ENCODE peak calls at places on chromosomes 6 and 20, in four cellular contexts. X is spleen, A is colonic mucosa, E is ovary. H is an unnamed sample.

GRCh38 chr20:19903168-19903676 is 113.9 kb upstream of the NAA20 start:
- DNase-seq in A (peak; percentile 59), X (no peak), E (peak; percentile 32), H (peak; percentile 40)

GRCh38 chr6:753486-753885 is 60.5 kb upstream of the EXOC2 start:
- DNase-seq in X (no peak), A (no peak), E (no peak), H (no peak)

GRCh38 chr6:145887969-145888368 is 73.4 kb upstream of the FBXO30 start:
- DNase-seq in E (no peak), X (no peak), A (no peak), H (no peak)

GRCh38 chr6:132961122-132961521 is 146.8 kb downstream of the RPS12 start:
- DNase-seq in X (no peak), E (no peak), A (no peak), H (no peak)

GRCh38 chr6:121884621-121885020 is 449.2 kb downstream of the GJA1 start:
- DNase-seq in E (no peak), A (no peak), X (no peak), H (no peak)

GRCh38 chr20:59820204-59821041 is 113.0 kb downstream of the SYCP2 start:
- DNase-seq in A (peak; percentile 19), X (peak; percentile 34), E (peak; percentile 21), H (peak; percentile 16)

GRCh38 chr6:158552796-158553138 is 7.1 kb upstream of the TMEM181 start:
- DNase-seq in X (peak; percentile 36), A (no peak), E (no peak), H (peak; percentile 16)

GRCh38 chr6:111958534-111958933 is 85.3 kb upstream of the FYN start:
- DNase-seq in X (no peak), E (no peak), A (no peak), H (no peak)

GRCh38 chr6:36874016-36874442 is 574 bp downstream of the PPIL1 start:
- DNase-seq in X (no peak), A (peak; percentile 46), E (no peak), H (no peak)

GRCh38 chr20:12166053-12166717 is 248.5 kb downstream of the BTBD3 start:
- DNase-seq in E (peak; percentile 7), A (peak; percentile 33), X (no peak), H (peak; percentile 73)

GRCh38 chr20:31605902-31606677 is 1.0 kb downstream of the ID1 start:
- DNase-seq in X (peak; percentile 83), E (peak; percentile 32), A (peak; percentile 54), H (no peak)

GRCh38 chr6:105900120-105900937 is 185.8 kb upstream of the PRDM1 start:
- DNase-seq in A (no peak), X (no peak), E (no peak), H (no peak)

GRCh38 chr6:132708002-132708401 is 5.9 kb downstream of the VNN1 start:
- DNase-seq in X (no peak), E (no peak), A (no peak), H (no peak)

GRCh38 chr6:53042112-53042511 is 23.1 kb upstream of the FBXO9 start:
- DNase-seq in E (no peak), A (no peak), X (no peak), H (no peak)

GRCh38 chr20:62485062-62485700 is 9.4 kb upstream of the GATA5 start:
- DNase-seq in A (no peak), E (peak; percentile 31), X (no peak), H (peak; percentile 71)

GRCh38 chr6:64696053-64696452 is 1011.0 kb downstream of the EYS start:
- DNase-seq in A (no peak), E (no peak), X (no peak), H (no peak)

GRCh38 chr6:53929340-53930120 is 134.7 kb downstream of the LRRC1 start:
- DNase-seq in E (no peak), X (no peak), A (no peak), H (no peak)

GRCh38 chr6:166440729-166441128 is 58.0 kb upstream of the MPC1 start:
- DNase-seq in E (no peak), A (no peak), X (no peak), H (no peak)

GRCh38 chr6:167796668-167797031 is 30.1 kb upstream of the AFDN start:
- DNase-seq in A (peak; percentile 71), E (no peak), X (peak; percentile 75), H (peak; percentile 25)

GRCh38 chr6:158926429-158926828 is 73.6 kb downstream of the RSPH3 start:
- DNase-seq in X (no peak), A (no peak), E (no peak), H (no peak)

GRCh38 chr6:105179244-105180065 is at the start of gene POPDC3:
- DNase-seq in A (no peak), X (no peak), E (no peak), H (peak; percentile 29)

GRCh38 chr6:116764961-116765841 is at the start of gene FAM162B:
- DNase-seq in A (peak; percentile 28), E (peak; percentile 23), X (no peak), H (peak; percentile 50)

GRCh38 chr6:14861491-14861943 is 384.4 kb upstream of the JARID2 start:
- DNase-seq in X (no peak), E (no peak), A (no peak), H (no peak)

GRCh38 chr6:17968081-17968518 is 19.3 kb downstream of the KIF13A start:
- DNase-seq in A (no peak), X (no peak), E (no peak), H (no peak)

DNA sequence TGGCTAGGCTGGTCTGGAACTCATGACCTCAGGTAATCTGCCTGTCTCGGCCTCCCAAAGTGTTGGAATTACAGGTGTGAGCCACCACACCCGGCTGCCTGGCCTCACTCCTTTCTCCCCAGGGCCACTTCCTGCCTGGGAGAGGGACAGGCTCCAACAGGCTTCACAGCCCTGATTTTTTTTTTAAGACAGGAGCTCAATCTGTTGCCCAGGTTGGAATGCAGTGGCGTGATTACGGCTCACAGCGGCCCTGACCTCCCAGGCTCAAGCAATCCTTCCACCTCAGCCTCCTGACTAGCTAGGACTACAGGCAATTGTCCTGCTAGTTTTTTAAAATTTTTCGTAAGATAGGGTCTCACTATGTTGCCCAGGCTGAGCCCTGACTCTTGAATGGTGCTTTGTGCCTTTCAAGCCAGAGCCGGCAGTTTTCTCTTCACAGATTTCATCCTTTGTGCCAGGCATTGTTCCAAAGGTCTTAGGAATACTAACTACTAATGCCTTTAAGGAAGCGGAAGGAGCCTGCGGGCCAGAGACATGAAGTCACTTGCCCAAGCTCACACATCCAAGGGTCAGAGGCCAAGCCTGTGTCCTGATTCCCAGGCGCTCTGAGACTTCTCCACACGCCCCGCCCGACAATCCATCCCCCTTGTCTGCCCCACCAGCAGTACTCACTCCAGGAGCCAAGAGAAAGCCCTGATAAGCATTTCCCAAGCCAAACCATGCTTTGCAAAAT is 19.2 kb downstream of the CAPN11 start:
- DNase-seq in X (no peak), E (peak; percentile 35), A (no peak), H (peak; percentile 82)
- H3K27ac ChIP-seq in X (no peak overlapping the region), E (no peak overlapping the region), A (no peak overlapping the region), H (no peak overlapping the region)

DNA sequence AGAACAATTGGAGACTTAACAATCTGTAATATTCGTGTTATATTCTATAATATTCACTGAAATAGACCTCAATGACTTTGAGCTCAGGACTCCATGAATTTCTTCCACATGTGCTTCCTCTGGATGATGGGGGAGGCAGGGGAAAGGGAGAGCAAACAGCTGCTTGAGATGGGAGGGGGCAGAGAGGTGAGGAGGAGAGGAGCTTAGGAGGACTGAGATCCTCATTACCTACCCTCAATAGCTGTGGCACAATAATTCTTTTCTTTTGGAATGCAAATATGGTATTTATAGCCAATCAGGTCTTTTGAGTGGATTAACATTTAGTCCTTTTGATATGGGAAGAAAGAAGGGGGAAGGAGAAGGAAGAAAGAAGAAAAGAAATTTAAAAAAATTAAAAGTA is 64.1 kb upstream of the ZNF217 start:
- DNase-seq in E (no peak), A (no peak), X (no peak), H (no peak)
- H3K4me1 ChIP-seq in E (peaks cover 8% of the 10 kb centered on the region), A (peaks cover 5% of the 10 kb centered on the region), X (peaks cover 100% of the 10 kb centered on the region), H (peaks cover 34% of the 10 kb centered on the region)

DNA sequence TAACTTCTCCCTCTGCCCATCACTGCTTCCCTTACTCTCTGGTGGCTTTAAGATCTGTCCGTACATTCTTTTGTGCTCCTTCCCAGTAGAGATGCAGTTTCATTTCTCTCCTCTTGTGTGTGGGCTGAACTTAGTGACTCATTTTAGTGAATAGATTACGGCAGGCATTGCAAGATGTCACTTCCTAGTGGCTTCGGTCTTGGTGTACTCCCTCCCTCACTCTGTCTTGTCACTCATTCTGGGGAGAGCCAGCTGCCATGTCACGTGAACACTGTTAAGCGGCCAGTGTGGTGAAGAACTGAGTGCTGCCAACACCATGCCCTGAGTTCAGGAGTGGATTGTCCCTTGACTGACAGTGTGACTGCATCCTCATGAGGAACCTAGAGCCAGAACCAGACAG is 115.9 kb downstream of the OTOR start:
- DNase-seq in E (no peak), X (no peak), A (no peak), H (no peak)
- H3K27ac ChIP-seq in E (no peak overlapping the region), X (peak overlapping the region; percentile 44), A (no peak overlapping the region), H (no peak overlapping the region)

GRCh38 chr6:25042984-25043725 is 107.4 kb upstream of the RIPOR2 start:
- DNase-seq in X (no peak), E (no peak), A (no peak), H (no peak)
- H3K4me1 ChIP-seq in X (peaks cover 57% of the 10 kb centered on the region), E (no peaks in the 10 kb centered on the region), A (no peaks in the 10 kb centered on the region), H (no peaks in the 10 kb centered on the region)

DNA sequence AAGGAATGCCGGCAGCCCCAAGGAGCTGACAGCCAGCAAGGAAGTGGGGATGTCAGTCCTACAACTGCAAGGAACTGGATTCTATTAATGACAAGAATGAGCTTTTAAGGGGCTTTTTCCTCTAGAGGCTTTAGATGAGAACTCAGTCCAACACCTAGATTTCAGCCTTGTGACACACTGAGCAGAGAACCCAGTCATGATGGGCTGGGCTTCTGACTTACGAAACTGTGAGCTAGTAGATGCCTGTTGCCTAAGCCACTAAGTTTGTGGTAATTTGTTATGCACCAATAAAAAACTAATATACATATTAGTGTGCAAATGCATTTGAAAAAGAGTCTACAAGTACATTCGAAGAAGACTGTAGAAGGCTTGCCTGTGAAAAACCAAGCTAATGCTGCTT is 263.3 kb downstream of the SOX4 start:
- DNase-seq in A (no peak), E (no peak), X (no peak), H (no peak)
- H3K27ac ChIP-seq in A (no peak overlapping the region), E (no peak overlapping the region), X (peak overlapping the region; percentile 38), H (no peak overlapping the region)

H was measured in testis.